ENCODE peak calls at places on chromosomes 6 and 20, in five cellular contexts. One of them, this sample, is unnamed. For H3K4me1 and H3K36me3, the result is how much of the 10 kb centered on the place peaks cover.

GRCh38 chr6:157709514-157709913 is 113.5 kb upstream of the SNX9 start:
- DNase-seq in thyroid gland: no peak
- DNase-seq in tibial artery: no peak
- DNase-seq in right lobe of liver: no peak
- DNase-seq in lung: no peak
- DNase-seq in this sample: no peak

GRCh38 chr20:21490105-21490504 is 23.8 kb downstream of the NKX2-2 start:
- DNase-seq in thyroid gland: no peak
- DNase-seq in tibial artery: no peak
- DNase-seq in right lobe of liver: no peak
- DNase-seq in lung: no peak
- DNase-seq in this sample: no peak

GRCh38 chr6:154093231-154094044 is 54.4 kb downstream of the OPRM1 start:
- DNase-seq in thyroid gland: no peak
- DNase-seq in tibial artery: no peak
- DNase-seq in right lobe of liver: no peak
- DNase-seq in lung: no peak
- DNase-seq in this sample: no peak

GRCh38 chr20:25273046-25273445 is 25.2 kb downstream of the PYGB start:
- DNase-seq in thyroid gland: peak
- DNase-seq in tibial artery: peak
- DNase-seq in right lobe of liver: peak
- DNase-seq in lung: no peak
- DNase-seq in this sample: peak

GRCh38 chr6:143539106-143539505 is 27.6 kb upstream of the FUCA2 start:
- DNase-seq in thyroid gland: no peak
- DNase-seq in tibial artery: no peak
- DNase-seq in right lobe of liver: no peak
- DNase-seq in lung: no peak
- DNase-seq in this sample: no peak

GRCh38 chr6:130796313-130796905 is 30.8 kb upstream of the SMLR1 start:
- DNase-seq in thyroid gland: peak
- DNase-seq in tibial artery: no peak
- DNase-seq in right lobe of liver: peak
- DNase-seq in lung: no peak
- DNase-seq in this sample: no peak

GRCh38 chr20:14062786-14063185 is 67.5 kb downstream of the MACROD2 start:
- DNase-seq in thyroid gland: no peak
- DNase-seq in tibial artery: no peak
- DNase-seq in right lobe of liver: no peak
- DNase-seq in lung: no peak
- DNase-seq in this sample: no peak

GRCh38 chr20:34946661-34947060 is 8.9 kb downstream of the GSS start:
- DNase-seq in thyroid gland: no peak
- DNase-seq in tibial artery: no peak
- DNase-seq in right lobe of liver: no peak
- DNase-seq in lung: no peak
- DNase-seq in this sample: no peak

GRCh38 chr6:37819802-37820712 is 530 bp downstream of the ZFAND3 start:
- DNase-seq in thyroid gland: peak
- DNase-seq in tibial artery: peak
- DNase-seq in right lobe of liver: peak
- DNase-seq in lung: peak
- DNase-seq in this sample: peak

GRCh38 chr6:165961236-165961751 is 206.4 kb downstream of the TBXT start:
- DNase-seq in thyroid gland: no peak
- DNase-seq in tibial artery: no peak
- DNase-seq in right lobe of liver: no peak
- DNase-seq in lung: no peak
- DNase-seq in this sample: no peak

GRCh38 chr6:43269273-43270007 is 26.2 kb downstream of the TTBK1 start:
- DNase-seq in thyroid gland: peak
- DNase-seq in tibial artery: no peak
- DNase-seq in right lobe of liver: peak
- DNase-seq in lung: no peak
- DNase-seq in this sample: peak

DNA sequence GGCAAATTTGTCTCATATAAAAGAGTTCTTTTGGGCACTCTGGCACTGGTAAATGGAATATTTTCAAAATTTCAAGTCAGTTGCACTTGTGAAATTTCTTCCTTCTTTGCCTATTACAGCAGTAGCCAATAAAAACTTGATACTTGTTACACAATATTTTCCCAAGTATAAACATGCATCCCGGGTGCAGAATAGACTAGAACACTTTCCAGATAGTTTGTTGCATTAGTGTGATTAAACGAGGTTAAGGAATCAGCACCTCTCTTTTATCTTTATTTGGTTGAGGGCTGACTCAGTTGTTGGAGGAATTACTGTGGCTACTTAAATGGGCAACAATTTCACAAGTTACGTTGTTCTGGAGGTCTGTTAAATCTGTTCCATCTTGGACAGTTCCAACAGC is 467.5 kb downstream of the CDKAL1 start:
- DNase-seq in thyroid gland: no peak
- DNase-seq in tibial artery: no peak
- DNase-seq in right lobe of liver: no peak
- DNase-seq in lung: no peak
- DNase-seq in this sample: no peak
- H3K4me1 ChIP-seq in thyroid gland: under half
- H3K4me1 ChIP-seq in tibial artery: under half
- H3K4me1 ChIP-seq in right lobe of liver: under half
- H3K4me1 ChIP-seq in lung: under half
- H3K4me1 ChIP-seq in this sample: under half

GRCh38 chr6:24856954-24857670 is 58.4 kb upstream of the ARMH2 start:
- DNase-seq in thyroid gland: peak
- DNase-seq in tibial artery: no peak
- DNase-seq in right lobe of liver: no peak
- DNase-seq in lung: no peak
- DNase-seq in this sample: no peak

GRCh38 chr6:24854077-24854670 is 55.5 kb upstream of the ARMH2 start:
- DNase-seq in thyroid gland: no peak
- DNase-seq in tibial artery: no peak
- DNase-seq in right lobe of liver: no peak
- DNase-seq in lung: no peak
- DNase-seq in this sample: no peak

GRCh38 chr6:24858154-24858801 is 59.6 kb upstream of the ARMH2 start:
- DNase-seq in thyroid gland: peak
- DNase-seq in tibial artery: no peak
- DNase-seq in right lobe of liver: no peak
- DNase-seq in lung: peak
- DNase-seq in this sample: no peak

GRCh38 chr6:24855389-24856245 is 56.9 kb upstream of the ARMH2 start:
- DNase-seq in thyroid gland: peak
- DNase-seq in tibial artery: peak
- DNase-seq in right lobe of liver: no peak
- DNase-seq in lung: peak
- DNase-seq in this sample: peak

DNA sequence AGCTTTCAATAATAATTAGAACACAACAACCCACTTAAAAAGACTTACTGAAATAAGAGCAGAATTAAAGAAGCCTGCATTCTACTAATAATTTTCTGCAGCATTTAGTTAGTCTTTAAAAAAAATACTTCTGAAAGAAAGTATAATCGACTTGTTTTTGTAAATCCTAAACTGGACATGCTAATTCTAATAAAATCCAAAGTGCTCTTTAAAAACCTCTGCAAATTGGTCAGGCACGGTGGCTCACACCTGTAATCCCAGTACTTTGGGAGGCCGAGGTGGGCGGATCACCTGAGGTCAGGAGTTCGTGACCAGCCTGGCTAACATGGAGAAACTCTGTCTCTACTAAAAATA is 57.5 kb upstream of the ARMH2 start:
- DNase-seq in thyroid gland: no peak
- DNase-seq in tibial artery: no peak
- DNase-seq in right lobe of liver: no peak
- DNase-seq in lung: no peak
- DNase-seq in this sample: no peak
- TF ChIP-seq CTCF in thyroid gland: no peak
- TF ChIP-seq CTCF in tibial artery: no peak
- TF ChIP-seq CTCF in right lobe of liver: no peak
- TF ChIP-seq CTCF in lung: no peak
- TF ChIP-seq CTCF in this sample: no peak

DNA sequence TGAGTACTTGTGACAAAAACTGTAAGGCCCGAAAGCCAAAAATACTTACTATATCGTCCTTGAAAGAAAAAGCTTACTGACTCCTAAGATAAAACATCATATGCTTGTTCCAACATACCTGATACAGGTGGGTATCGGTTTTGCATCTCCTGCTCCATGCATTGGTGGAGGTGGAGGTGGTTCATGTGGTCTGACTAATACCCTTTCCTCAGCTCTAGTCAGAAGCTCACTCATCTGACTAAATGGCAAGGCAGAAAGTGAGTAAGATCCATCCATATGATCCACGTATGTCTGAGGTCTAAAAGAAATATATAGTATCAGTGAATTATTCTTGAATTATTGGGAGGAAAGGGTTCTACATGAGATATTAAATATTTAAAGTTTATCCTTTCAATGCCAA is 76.2 kb downstream of the WASF1 start:
- DNase-seq in thyroid gland: no peak
- DNase-seq in tibial artery: no peak
- DNase-seq in right lobe of liver: no peak
- DNase-seq in lung: no peak
- DNase-seq in this sample: no peak
- H3K36me3 ChIP-seq in thyroid gland: under half
- H3K36me3 ChIP-seq in tibial artery: under half
- H3K36me3 ChIP-seq in right lobe of liver: under half
- H3K36me3 ChIP-seq in lung: under half
- H3K36me3 ChIP-seq in this sample: under half

GRCh38 chr6:110728501-110728900 is 86.8 kb downstream of the CDK19 start:
- DNase-seq in thyroid gland: no peak
- DNase-seq in tibial artery: no peak
- DNase-seq in right lobe of liver: no peak
- DNase-seq in lung: no peak
- DNase-seq in this sample: peak
- H3K4me1 ChIP-seq in thyroid gland: under half
- H3K4me1 ChIP-seq in tibial artery: under half
- H3K4me1 ChIP-seq in right lobe of liver: under half
- H3K4me1 ChIP-seq in lung: under half
- H3K4me1 ChIP-seq in this sample: under half

DNA sequence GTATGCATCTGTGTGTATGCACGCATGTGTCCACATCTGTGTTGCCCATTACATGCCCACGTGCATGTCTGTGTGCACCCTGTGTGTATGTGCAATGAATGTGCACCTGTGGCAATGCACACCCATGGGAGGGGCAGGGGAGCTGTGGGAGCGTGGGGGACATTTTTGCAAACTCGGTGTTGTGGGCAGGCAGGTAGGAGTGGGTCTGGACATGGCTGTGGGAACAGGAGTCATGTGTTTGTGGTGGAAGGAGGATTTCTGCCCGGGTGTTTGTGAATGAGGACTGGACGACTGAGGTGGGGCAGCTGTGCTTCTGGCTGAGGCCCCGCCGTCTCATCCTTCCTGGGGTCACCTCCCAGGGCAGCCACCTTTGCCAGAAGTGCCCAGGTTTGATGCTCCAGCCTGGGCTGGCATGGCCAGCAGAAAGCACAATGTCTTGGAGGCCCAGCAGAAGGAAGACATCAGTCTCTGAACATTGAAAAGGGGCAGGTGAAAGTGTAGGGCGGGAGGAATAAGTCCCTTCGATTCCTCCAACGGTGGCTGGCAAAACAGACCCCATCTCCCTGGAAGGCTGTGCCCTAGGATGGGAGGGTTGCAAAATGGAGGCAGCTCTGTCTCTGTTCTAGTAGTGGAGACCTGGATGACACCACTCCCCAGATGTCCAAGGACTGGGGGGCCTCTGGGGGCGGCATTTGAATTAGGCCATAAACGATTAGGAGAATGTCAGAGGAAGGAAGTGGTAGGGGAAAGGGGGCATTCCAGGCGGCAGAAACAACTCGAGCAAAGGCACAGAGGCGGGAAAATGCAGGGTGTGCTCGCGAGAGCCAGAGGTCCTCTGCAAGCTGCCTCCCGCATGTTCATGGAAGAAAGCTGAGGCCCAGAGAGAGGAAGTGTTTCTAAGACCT is 19.1 kb upstream of the ARMC12 start:
- DNase-seq in thyroid gland: no peak
- DNase-seq in tibial artery: no peak
- DNase-seq in right lobe of liver: peak
- DNase-seq in lung: no peak
- DNase-seq in this sample: no peak
- TF ChIP-seq CTCF in thyroid gland: no peak
- TF ChIP-seq CTCF in tibial artery: no peak
- TF ChIP-seq CTCF in right lobe of liver: no peak
- TF ChIP-seq CTCF in lung: no peak
- TF ChIP-seq CTCF in this sample: no peak

GRCh38 chr6:17218749-17219093 is 62.4 kb upstream of the RBM24 start:
- DNase-seq in thyroid gland: no peak
- DNase-seq in tibial artery: no peak
- DNase-seq in right lobe of liver: no peak
- DNase-seq in lung: no peak
- DNase-seq in this sample: no peak

GRCh38 chr6:17219098-17219497 is 62.1 kb upstream of the RBM24 start:
- DNase-seq in thyroid gland: no peak
- DNase-seq in tibial artery: no peak
- DNase-seq in right lobe of liver: no peak
- DNase-seq in lung: no peak
- DNase-seq in this sample: no peak

GRCh38 chr6:17220040-17220439 is 61.1 kb upstream of the RBM24 start:
- DNase-seq in thyroid gland: no peak
- DNase-seq in tibial artery: no peak
- DNase-seq in right lobe of liver: no peak
- DNase-seq in lung: no peak
- DNase-seq in this sample: no peak

GRCh38 chr6:17220511-17220910 is 60.6 kb upstream of the RBM24 start:
- DNase-seq in thyroid gland: no peak
- DNase-seq in tibial artery: no peak
- DNase-seq in right lobe of liver: no peak
- DNase-seq in lung: no peak
- DNase-seq in this sample: no peak

DNA sequence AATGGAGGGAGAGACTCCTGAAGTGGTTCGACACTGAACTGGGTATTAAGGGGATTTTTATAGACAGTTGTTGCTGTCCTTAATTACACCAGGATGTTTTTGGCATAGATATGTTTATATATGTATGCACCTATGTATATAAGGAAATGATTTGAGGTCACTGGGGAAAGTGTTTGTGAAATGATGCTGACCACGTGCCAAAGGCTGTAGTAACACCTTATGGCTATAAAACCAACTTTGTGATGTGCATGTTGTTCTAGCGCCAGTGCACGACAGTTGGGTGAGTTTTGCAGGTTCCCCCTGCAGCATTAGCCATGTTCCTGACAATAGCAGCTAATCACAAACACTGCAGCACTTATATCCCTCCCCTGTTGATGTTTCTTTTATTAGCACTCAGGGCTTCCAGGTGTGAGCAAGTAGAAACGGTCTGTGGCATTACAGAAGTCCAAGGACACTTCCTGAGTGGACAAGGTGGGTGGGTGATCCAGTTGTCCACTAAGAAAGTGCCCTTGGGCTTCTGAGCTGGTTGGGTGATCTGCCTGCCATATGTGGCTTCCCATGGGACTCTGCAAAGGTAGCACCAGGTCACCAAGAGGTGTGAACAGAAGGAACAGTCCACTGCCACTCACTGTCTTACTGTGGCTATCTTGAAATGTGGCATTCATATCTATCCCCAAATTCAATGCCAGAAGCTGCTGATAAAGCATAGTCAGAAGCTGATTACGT is 63.0 kb upstream of the RBM24 start:
- DNase-seq in thyroid gland: no peak
- DNase-seq in tibial artery: no peak
- DNase-seq in right lobe of liver: no peak
- DNase-seq in lung: no peak
- DNase-seq in this sample: no peak
- H3K36me3 ChIP-seq in thyroid gland: under half
- H3K36me3 ChIP-seq in tibial artery: under half
- H3K36me3 ChIP-seq in right lobe of liver: under half
- H3K36me3 ChIP-seq in lung: under half
- H3K36me3 ChIP-seq in this sample: under half

This sample was measured in testis.